ENCODE peak calls at places on chromosome 16, in five cellular contexts. T, N, C, L and J are unnamed samples. For H3K4me1, the result is how much of the 10 kb centered on the place peaks cover.

GRCh38 chr16:85503642-85504224 is 109.4 kb upstream of the GSE1 start:
- DNase-seq in T (no peak), N (no peak), C (no peak), L (no peak), J (no peak)

GRCh38 chr16:72198641-72199250 is 26.8 kb upstream of the PMFBP1 start:
- DNase-seq in T (no peak), N (no peak), C (no peak), L (no peak), J (no peak)

GRCh38 chr16:83933885-83934683 is 19.0 kb upstream of the OSGIN1 start:
- DNase-seq in T (no peak), N (no peak), C (no peak), L (no peak), J (no peak)

GRCh38 chr16:24776486-24777220 is 47.2 kb downstream of the TNRC6A start:
- DNase-seq in T (no peak), N (no peak), C (no peak), L (peak), J (no peak)

GRCh38 chr16:1262210-1262845 is 6.5 kb downstream of the TPSD1 start:
- DNase-seq in T (no peak), N (no peak), C (no peak), L (no peak), J (no peak)

GRCh38 chr16:19882186-19882585 is 2.5 kb downstream of the GPRC5B start:
- DNase-seq in T (no peak), N (no peak), C (no peak), L (no peak), J (no peak)

GRCh38 chr16:2827481-2827790 is 2.7 kb upstream of the ZG16B start:
- DNase-seq in T (no peak), N (no peak), C (no peak), L (no peak), J (no peak)

GRCh38 chr16:30585022-30585399 is 486 bp downstream of the ZNF785 start:
- DNase-seq in T (peak), N (no peak), C (no peak), L (peak), J (no peak)

GRCh38 chr16:75203667-75204409 is 3.1 kb downstream of the CTRB2 start:
- DNase-seq in T (no peak), N (no peak), C (peak), L (no peak), J (no peak)

GRCh38 chr16:17364319-17365210 is 106.2 kb downstream of the XYLT1 start:
- DNase-seq in T (peak), N (no peak), C (peak), L (peak), J (no peak)
- H3K4me1 ChIP-seq in T (under half), N (under half), C (under half), L (under half), J (under half)

GRCh38 chr16:5060073-5060641 is 5.6 kb downstream of the C16orf89 start:
- DNase-seq in T (no peak), N (no peak), C (no peak), L (no peak), J (no peak)

GRCh38 chr16:5056347-5056746 is 9.4 kb downstream of the C16orf89 start:
- DNase-seq in T (peak), N (peak), C (no peak), L (no peak), J (no peak)

GRCh38 chr16:5054876-5055865 is 10.6 kb downstream of the C16orf89 start:
- DNase-seq in T (no peak), N (no peak), C (no peak), L (no peak), J (no peak)

GRCh38 chr16:5059386-5060072 is 6.2 kb downstream of the C16orf89 start:
- DNase-seq in T (no peak), N (no peak), C (no peak), L (no peak), J (no peak)

DNA sequence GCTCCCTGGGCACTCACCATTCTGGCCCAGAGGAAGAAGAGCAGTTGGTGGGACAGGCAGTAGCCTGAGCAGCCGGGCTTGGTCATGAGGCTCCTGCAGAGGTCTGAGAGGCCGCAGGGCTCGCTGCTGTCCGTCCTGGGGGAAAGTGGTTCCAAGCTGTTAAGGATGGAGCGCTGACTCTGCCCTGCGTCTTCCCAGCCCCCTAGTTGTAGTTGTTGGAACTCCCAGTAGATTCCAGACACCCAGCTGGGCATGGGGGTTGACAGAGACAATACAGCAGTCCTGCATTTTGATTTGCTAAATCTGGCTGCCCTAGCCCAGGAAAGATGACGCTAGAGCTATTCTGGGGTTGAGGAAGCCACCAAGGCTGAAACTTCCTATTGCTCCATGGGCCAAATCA is 7.3 kb downstream of the C16orf89 start:
- DNase-seq in T (no peak), N (no peak), C (no peak), L (no peak), J (no peak)
- TF ChIP-seq CTCF in T (no peak), N (no peak), C (no peak), L (peak), J (no peak)

DNA sequence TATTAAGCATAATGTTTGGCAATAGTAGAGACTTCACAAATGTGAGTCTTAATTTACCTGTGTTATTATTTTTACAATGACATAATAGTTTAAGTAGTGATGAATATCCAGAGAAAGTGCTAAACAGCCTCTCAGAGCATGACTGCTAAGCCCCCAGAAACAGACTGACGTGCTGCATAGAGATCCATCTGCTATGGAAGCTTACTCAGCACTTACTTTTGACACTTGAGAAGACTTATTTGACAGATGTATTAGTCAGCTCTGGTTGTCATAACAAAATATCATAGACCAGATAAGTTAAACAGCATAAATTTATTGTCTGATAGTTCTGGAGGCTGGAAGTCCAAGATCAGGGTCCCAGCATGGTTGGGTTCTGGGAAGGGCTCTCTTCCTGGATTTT is 334.9 kb upstream of the MON1B start:
- DNase-seq in T (no peak), N (no peak), C (no peak), L (no peak), J (no peak)
- H3K4me1 ChIP-seq in T (under half), N (under half), C (under half), L (under half), J (under half)

DNA sequence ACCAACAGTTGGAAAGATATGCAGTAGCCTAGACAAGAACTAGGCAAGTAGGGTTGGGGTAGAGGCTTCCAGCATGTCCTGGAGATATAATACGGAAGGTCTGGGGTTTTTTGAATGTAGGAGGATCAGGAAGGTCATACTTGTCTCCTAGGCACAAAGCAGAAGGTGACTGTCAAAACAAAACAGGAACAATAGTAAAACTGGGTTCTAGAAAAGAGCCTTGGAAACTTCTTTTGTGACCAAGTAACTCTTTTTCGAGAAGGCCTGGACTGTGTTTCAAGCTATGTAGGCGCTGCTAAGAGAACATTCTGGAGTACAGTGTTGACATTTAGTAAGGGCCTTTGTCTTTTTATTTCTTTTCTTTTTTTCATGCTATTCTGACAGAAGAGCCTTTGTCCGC is 26.9 kb upstream of the TENT4B start:
- DNase-seq in T (no peak), N (no peak), C (no peak), L (no peak), J (no peak)
- TF ChIP-seq CTCF in T (no peak), N (no peak), C (no peak), L (no peak), J (no peak)

DNA sequence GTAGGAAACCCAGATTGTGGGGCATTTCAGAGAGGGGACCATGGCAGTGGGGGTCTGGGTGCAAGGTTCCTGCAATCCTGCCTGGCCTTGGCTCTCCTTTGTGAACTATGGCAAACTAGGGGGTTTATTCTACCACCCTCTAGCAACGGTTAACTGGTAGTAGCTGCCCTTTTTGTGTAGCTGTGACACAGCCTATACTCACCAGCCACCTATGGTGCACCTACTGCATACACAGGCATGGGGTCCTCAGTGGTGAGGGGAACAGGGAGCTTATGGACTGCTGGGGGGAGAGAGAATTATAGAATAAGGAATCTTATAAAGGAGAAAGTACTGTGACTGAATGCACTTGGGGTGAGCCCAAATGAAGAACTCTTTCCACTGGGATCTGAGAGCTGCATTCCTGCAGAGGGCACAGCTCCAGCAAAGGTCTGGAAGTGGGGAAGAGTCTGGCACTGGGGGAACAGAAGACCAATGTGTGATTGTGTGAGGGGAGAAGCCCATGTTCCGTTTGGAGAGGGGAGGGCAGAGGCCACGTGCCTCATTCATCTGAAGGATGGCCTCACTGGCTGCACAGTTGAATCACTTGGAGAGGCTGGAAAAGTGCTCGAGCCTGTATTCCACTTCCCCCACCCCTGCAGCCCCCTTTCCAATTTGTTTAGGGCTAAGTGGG is 2.1 kb downstream of the MT1X start:
- DNase-seq in T (no peak), N (no peak), C (no peak), L (no peak), J (no peak)
- H3K4me1 ChIP-seq in T (under half), N (under half), C (under half), L (under half), J (under half)